ENCODE peak calls at places on chromosomes 7 and 10, in ten cellular contexts. K, X, E, O, H, U, V, F, J and T are unnamed samples. For H3K9me3 and H3K4me1, the result is how much of the 10 kb centered on the place peaks cover.

GRCh38 chr10:119209050-119209735 is 1.8 kb downstream of the GRK5 start:
- DNase-seq in K (peak), X (peak), E (peak), O (peak), H (peak), U (peak), V (peak), F (peak), J (peak), T (peak)

GRCh38 chr10:61754553-61755540 is 92.1 kb downstream of the CABCOCO1 start:
- DNase-seq in K (no peak), X (peak), E (no peak), O (peak), H (no peak), U (no peak), V (no peak), F (no peak), J (no peak), T (no peak)

GRCh38 chr7:123023126-123023525 is 27.6 kb upstream of the TAS2R16 start:
- DNase-seq in K (no peak), X (no peak), E (no peak), O (peak), H (no peak), U (no peak), V (no peak), F (no peak), J (no peak), T (no peak)

GRCh38 chr10:47285381-47286115 is 14.4 kb upstream of the GDF10 start:
- DNase-seq in K (no peak), X (no peak), E (no peak), O (no peak), H (no peak), U (no peak), V (no peak), F (peak), J (no peak), T (no peak)

GRCh38 chr7:108251700-108252099 is 121.5 kb upstream of the LAMB4 start:
- DNase-seq in K (no peak), X (no peak), E (no peak), O (no peak), H (no peak), U (no peak), V (no peak), F (no peak), J (no peak), T (no peak)

GRCh38 chr7:104894998-104895850 is 118.8 kb upstream of the KMT2E start:
- DNase-seq in K (no peak), X (no peak), E (no peak), O (no peak), H (no peak), U (no peak), V (no peak), F (no peak), J (no peak), T (no peak)

GRCh38 chr10:17645591-17646345 is 1.8 kb downstream of the STAM start:
- DNase-seq in K (no peak), X (peak), E (no peak), O (no peak), H (no peak), U (peak), V (no peak), F (no peak), J (no peak), T (no peak)

GRCh38 chr10:70293169-70293813 is 9.5 kb upstream of the NPFFR1 start:
- DNase-seq in K (no peak), X (no peak), E (no peak), O (no peak), H (no peak), U (peak), V (no peak), F (no peak), J (no peak), T (no peak)

GRCh38 chr7:44893710-44894135 is 8.4 kb upstream of the PURB start:
- DNase-seq in K (no peak), X (no peak), E (no peak), O (no peak), H (no peak), U (no peak), V (no peak), F (no peak), J (no peak), T (no peak)

GRCh38 chr10:69392481-69393000 is 24.2 kb downstream of the TACR2 start:
- DNase-seq in K (peak), X (peak), E (peak), O (peak), H (peak), U (peak), V (peak), F (peak), J (peak), T (peak)

GRCh38 chr7:3367271-3367670 is 66.2 kb downstream of the SDK1 start:
- DNase-seq in K (no peak), X (no peak), E (no peak), O (no peak), H (no peak), U (no peak), V (no peak), F (no peak), J (no peak), T (no peak)

GRCh38 chr10:44968101-44968886 is 8.7 kb downstream of the RASSF4 start:
- DNase-seq in K (peak), X (no peak), E (peak), O (no peak), H (no peak), U (peak), V (peak), F (peak), J (peak), T (no peak)

GRCh38 chr7:72099784-72100183 is 312.4 kb downstream of the CALN1 start:
- DNase-seq in K (no peak), X (no peak), E (no peak), O (peak), H (no peak), U (no peak), V (no peak), F (no peak), J (no peak), T (no peak)

GRCh38 chr7:26856481-26856880 is 7.9 kb downstream of the SKAP2 start:
- DNase-seq in K (no peak), X (peak), E (no peak), O (no peak), H (no peak), U (no peak), V (no peak), F (no peak), J (no peak), T (no peak)

GRCh38 chr7:26853788-26854393 is 10.5 kb downstream of the SKAP2 start:
- DNase-seq in K (no peak), X (peak), E (no peak), O (peak), H (no peak), U (peak), V (peak), F (no peak), J (no peak), T (no peak)

GRCh38 chr7:26857170-26857533 is 7.2 kb downstream of the SKAP2 start:
- DNase-seq in K (no peak), X (no peak), E (no peak), O (no peak), H (no peak), U (no peak), V (no peak), F (no peak), J (no peak), T (no peak)

GRCh38 chr7:26854932-26855331 is 9.5 kb downstream of the SKAP2 start:
- DNase-seq in K (no peak), X (no peak), E (no peak), O (no peak), H (no peak), U (no peak), V (no peak), F (no peak), J (no peak), T (no peak)

DNA sequence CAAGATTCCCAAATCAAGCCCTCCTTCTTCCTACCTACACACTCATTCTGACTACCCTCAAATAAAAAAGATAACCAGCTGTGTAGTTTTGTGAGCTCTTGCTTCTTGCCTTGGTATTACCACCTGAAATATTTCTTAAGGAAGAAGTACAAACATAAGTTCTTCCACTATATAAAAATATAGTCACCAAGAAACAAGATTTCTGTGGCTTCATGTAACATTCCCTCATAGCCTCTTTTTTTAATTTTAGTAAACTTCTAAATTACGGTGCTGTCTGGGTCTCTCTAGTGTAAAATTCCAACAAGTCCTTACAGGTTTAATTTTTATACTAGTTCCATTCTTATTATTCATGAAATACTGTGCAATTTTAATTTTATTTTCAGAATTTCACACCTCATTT is 9.0 kb downstream of the SKAP2 start:
- DNase-seq in K (no peak), X (no peak), E (no peak), O (no peak), H (no peak), U (no peak), V (no peak), F (no peak), J (no peak), T (no peak)
- H3K4me3 ChIP-seq in K (no peak), X (no peak), E (no peak), O (no peak), H (no peak), U (no peak), V (no peak), F (no peak), J (no peak), T (no peak)

GRCh38 chr7:41698114-41698513 is 4.8 kb downstream of the INHBA start:
- DNase-seq in K (no peak), X (peak), E (no peak), O (no peak), H (no peak), U (no peak), V (no peak), F (no peak), J (no peak), T (no peak)
- H3K9me3 ChIP-seq in K (under half), X (under half), E (under half), O (under half), H (under half), U (under half), V (under half), F (under half), J (under half), T (under half)

GRCh38 chr10:91229683-91230082 is 9.2 kb downstream of the PCGF5 start:
- DNase-seq in K (no peak), X (no peak), E (no peak), O (no peak), H (no peak), U (no peak), V (no peak), F (no peak), J (no peak), T (no peak)

GRCh38 chr10:91220954-91221696 is 662 bp downstream of the PCGF5 start:
- DNase-seq in K (no peak), X (peak), E (no peak), O (peak), H (peak), U (peak), V (no peak), F (peak), J (peak), T (peak)

GRCh38 chr10:91227576-91227975 is 7.1 kb downstream of the PCGF5 start:
- DNase-seq in K (no peak), X (no peak), E (no peak), O (no peak), H (no peak), U (no peak), V (no peak), F (no peak), J (no peak), T (no peak)

GRCh38 chr10:91220194-91220953 is at the start of gene PCGF5:
- DNase-seq in K (peak), X (peak), E (peak), O (peak), H (peak), U (peak), V (peak), F (peak), J (peak), T (peak)

GRCh38 chr10:91226093-91226492 is 5.6 kb downstream of the PCGF5 start:
- DNase-seq in K (no peak), X (no peak), E (no peak), O (no peak), H (no peak), U (no peak), V (no peak), F (no peak), J (no peak), T (no peak)
- H3K4me1 ChIP-seq in K (half or more), X (under half), E (under half), O (under half), H (under half), U (under half), V (half or more), F (under half), J (under half), T (under half)

GRCh38 chr10:49817845-49818244 is 55.7 kb upstream of the OGDHL start:
- DNase-seq in K (no peak), X (no peak), E (no peak), O (no peak), H (no peak), U (no peak), V (no peak), F (no peak), J (no peak), T (no peak)
- H3K4me3 ChIP-seq in K (no peak), X (no peak), E (no peak), O (no peak), H (no peak), U (no peak), V (no peak), F (no peak), J (no peak), T (no peak)

DNA sequence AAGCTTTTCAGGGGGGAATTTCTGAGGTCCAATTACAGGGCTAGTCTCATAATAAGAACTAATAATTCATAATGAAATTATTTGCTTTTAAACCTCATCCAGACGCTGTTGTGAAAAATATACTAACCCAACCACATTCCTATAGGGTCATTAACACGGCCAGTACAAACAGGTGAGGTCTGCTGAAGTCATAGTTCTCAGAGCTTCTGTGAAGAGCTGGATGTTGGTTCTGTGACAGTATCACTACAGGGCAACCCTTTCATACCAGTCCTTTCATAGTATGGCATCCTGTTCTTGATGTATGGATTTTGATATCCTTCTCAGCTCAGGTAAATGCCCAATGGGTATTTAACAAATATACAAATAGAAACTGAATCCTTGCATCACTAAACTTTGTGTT is 62.3 kb upstream of the FAM133B start:
- DNase-seq in K (no peak), X (no peak), E (no peak), O (no peak), H (no peak), U (no peak), V (no peak), F (no peak), J (no peak), T (no peak)
- H3K9me3 ChIP-seq in K (under half), X (under half), E (under half), O (under half), H (under half), U (under half), V (under half), F (under half), J (under half), T (under half)

DNA sequence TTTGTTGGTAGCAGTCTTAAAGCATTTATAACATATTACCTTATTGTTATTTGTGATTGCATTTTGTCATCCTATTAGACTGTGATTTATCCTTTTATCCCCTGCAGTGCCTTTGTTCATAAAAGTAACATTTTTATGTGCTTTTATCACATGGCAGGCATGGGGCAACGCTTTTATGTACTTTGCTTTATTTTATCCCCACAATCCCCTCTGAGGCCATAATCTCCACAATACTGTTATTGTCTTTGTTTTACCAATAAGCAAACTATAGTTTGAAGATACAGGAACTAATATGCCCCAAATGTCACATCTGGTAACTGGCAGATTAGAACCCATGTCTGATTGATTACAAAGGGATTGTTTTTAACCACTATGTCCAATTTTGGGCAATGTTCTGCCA is 613.5 kb downstream of the REEP3 start:
- DNase-seq in K (no peak), X (no peak), E (no peak), O (no peak), H (no peak), U (no peak), V (no peak), F (no peak), J (no peak), T (no peak)
- H3K4me1 ChIP-seq in K (under half), X (under half), E (under half), O (under half), H (under half), U (under half), V (under half), F (under half), J (under half), T (under half)

DNA sequence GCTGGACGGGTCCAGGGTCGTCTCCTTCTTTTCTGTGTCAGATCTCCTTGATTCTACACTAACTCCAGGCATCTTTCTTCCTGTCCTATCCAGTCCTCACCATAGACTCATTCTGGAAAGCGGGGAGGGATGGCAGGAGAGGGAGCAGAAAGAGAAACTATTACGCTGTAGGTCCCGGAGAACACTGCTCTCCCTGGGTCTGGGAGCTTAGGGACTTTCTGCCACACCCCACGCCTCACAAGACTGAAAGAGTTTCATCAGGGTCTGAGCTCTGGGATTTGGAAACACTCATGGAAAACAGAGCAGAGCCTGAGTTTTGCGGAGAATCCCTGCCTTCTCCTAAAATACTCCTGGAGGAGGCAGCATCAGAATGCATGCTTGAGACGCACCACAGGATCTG is 38.0 kb downstream of the ASB13 start:
- DNase-seq in K (no peak), X (peak), E (no peak), O (no peak), H (no peak), U (no peak), V (no peak), F (peak), J (no peak), T (no peak)
- H3K4me3 ChIP-seq in K (no peak), X (no peak), E (no peak), O (peak), H (peak), U (no peak), V (no peak), F (peak), J (no peak), T (no peak)

GRCh38 chr7:16399265-16399801 is 22.0 kb downstream of the CRPPA start:
- DNase-seq in K (no peak), X (peak), E (no peak), O (no peak), H (no peak), U (no peak), V (no peak), F (no peak), J (no peak), T (no peak)

GRCh38 chr7:16396766-16397496 is 24.4 kb downstream of the CRPPA start:
- DNase-seq in K (no peak), X (peak), E (no peak), O (no peak), H (no peak), U (no peak), V (no peak), F (no peak), J (no peak), T (no peak)

GRCh38 chr7:16399916-16400895 is 21.1 kb downstream of the CRPPA start:
- DNase-seq in K (no peak), X (peak), E (no peak), O (no peak), H (no peak), U (no peak), V (no peak), F (no peak), J (no peak), T (no peak)

GRCh38 chr7:16397497-16398210 is 23.7 kb downstream of the CRPPA start:
- DNase-seq in K (no peak), X (peak), E (no peak), O (no peak), H (no peak), U (no peak), V (no peak), F (no peak), J (no peak), T (no peak)

DNA sequence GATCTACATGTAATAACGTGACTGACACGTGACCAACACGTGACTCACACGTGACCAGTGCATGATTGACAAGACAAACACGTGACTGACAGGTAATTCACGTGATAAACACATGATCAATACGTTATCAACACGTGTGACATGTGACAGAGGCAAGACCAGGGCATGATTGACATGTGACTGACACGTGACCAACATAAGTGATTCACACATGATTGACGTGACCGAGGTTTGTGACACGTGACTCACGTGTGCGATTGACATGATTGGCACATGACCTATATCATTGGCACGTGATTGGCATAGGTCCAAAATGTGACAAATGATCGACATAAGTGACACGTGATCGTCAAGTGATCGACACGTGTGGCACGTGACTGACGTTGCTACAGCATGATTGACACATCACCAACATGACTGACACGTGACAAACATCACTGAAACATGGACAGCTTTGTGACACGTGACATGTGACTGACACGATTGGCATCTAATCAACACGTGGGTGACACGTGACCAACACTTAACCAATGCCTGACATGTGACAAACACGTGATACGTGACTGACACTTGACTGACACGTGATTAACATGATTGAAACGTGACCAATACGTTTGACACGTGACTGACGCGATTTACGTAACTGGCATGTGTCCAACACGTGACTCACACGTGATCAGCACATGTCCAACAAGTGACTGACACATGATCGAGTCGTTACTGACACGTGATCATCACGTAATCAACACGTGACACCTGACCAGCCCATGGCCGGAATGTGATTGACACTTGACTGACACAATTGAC is 22.9 kb downstream of the CRPPA start:
- DNase-seq in K (no peak), X (peak), E (no peak), O (no peak), H (no peak), U (no peak), V (no peak), F (no peak), J (no peak), T (no peak)
- H3K9me3 ChIP-seq in K (half or more), X (under half), E (under half), O (under half), H (under half), U (under half), V (under half), F (under half), J (under half), T (under half)

DNA sequence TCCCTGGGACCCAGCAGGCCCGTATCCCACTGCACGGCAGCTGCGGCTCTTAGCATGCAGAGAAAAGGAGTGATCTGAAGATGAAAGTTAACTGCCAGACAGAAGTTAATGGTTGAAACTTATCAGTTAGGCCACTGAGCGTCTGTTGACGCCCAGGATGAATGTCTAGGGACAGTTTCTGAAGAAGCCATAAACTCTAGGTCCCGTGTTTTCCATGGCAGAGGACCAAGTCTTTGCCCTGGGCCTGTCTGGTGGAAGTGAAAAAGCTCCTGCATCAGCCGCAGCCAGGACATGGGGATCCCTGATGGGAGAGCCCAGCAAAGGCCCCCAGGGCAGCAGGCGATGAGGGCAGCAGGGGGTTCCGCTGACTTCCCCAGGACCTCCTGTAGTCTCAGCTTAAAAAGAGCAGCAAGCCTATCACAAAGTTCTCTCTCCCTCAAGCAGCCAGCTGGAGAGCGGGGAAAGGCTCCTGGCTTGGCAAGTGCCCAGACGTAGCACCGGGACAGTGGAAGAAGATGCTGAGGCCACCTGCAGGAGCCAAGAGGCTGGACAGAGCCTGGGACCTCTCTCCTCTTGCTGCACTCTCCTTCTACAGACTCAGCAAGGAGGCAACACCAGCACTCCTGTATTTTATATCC is 79.6 kb downstream of the TNS3 start:
- DNase-seq in K (peak), X (no peak), E (no peak), O (no peak), H (no peak), U (no peak), V (no peak), F (no peak), J (no peak), T (no peak)
- H3K4me1 ChIP-seq in K (half or more), X (half or more), E (under half), O (half or more), H (under half), U (under half), V (under half), F (half or more), J (under half), T (under half)